ENCODE peak calls at places on chromosomes 1 and 21, in five cellular contexts. Q, H, E, S and F are unnamed samples.

GRCh38 chr1:67393240-67393639 is 37.0 kb downstream of the SERBP1 start:
- ATAC-seq in H (no peak), Q (peak), S (peak), E (no peak), F (no peak)

GRCh38 chr1:28156821-28157220 is 19.7 kb downstream of the PTAFR start:
- ATAC-seq in E (no peak), Q (no peak), H (no peak), S (peak), F (no peak)

GRCh38 chr1:89518116-89518780 is 6.4 kb upstream of the LRRC8B start:
- ATAC-seq in H (no peak), Q (no peak), S (peak), E (no peak), F (no peak)

GRCh38 chr1:203275656-203276272 is 29.6 kb upstream of the BTG2 start:
- ATAC-seq in H (no peak), E (no peak), S (no peak), Q (no peak), F (no peak)

GRCh38 chr1:23908453-23909341 is 4.5 kb downstream of the CNR2 start:
- ATAC-seq in H (peak), S (peak), Q (peak), E (peak), F (peak)

GRCh38 chr1:185156321-185156853 is 366 bp downstream of the TRMT1L start:
- ATAC-seq in H (peak), Q (peak), E (peak), S (peak), F (peak)

GRCh38 chr1:109484519-109484975 is 842 bp downstream of the ATXN7L2 start:
- ATAC-seq in E (no peak), S (no peak), H (no peak), Q (no peak), F (no peak)

GRCh38 chr1:160522136-160522535 is 919 bp downstream of the SLAMF6 start:
- ATAC-seq in S (no peak), H (peak), E (no peak), Q (no peak), F (peak)

GRCh38 chr1:71448444-71448843 is 367.6 kb upstream of the ZRANB2 start:
- ATAC-seq in E (no peak), Q (no peak), H (no peak), S (no peak), F (no peak)

GRCh38 chr21:16751705-16752104 is 761.1 kb upstream of the CXADR start:
- ATAC-seq in E (no peak), S (no peak), H (no peak), Q (no peak), F (no peak)

GRCh38 chr1:163866539-163866938 is 544.8 kb downstream of the NUF2 start:
- ATAC-seq in S (peak), Q (no peak), E (no peak), H (no peak), F (no peak)

GRCh38 chr1:4430406-4431404 is 223.7 kb upstream of the AJAP1 start:
- ATAC-seq in H (no peak), Q (no peak), E (no peak), S (peak), F (no peak)

GRCh38 chr1:211548321-211549091 is 30.5 kb downstream of the SLC30A1 start:
- ATAC-seq in Q (peak), S (peak), H (no peak), E (peak), F (no peak)

GRCh38 chr1:92934395-92935378 is 26.6 kb downstream of the DIPK1A start:
- ATAC-seq in E (no peak), Q (peak), S (peak), H (no peak), F (no peak)

GRCh38 chr1:206568779-206569352 is 43.4 kb downstream of the EIF2D start:
- ATAC-seq in S (no peak), Q (no peak), E (peak), H (peak), F (no peak)

GRCh38 chr1:192603218-192603787 is 27.7 kb downstream of the RGS1 start:
- ATAC-seq in E (no peak), S (no peak), Q (no peak), H (no peak), F (no peak)

GRCh38 chr1:35646043-35646442 is 4.7 kb upstream of the PSMB2 start:
- ATAC-seq in E (no peak), S (no peak), Q (no peak), H (no peak), F (no peak)

GRCh38 chr1:214107322-214108096 is 119.7 kb downstream of the PROX1 start:
- ATAC-seq in H (no peak), Q (peak), E (no peak), S (peak), F (no peak)

GRCh38 chr1:106883208-106883607 is 173.3 kb upstream of the PRMT6 start:
- ATAC-seq in S (no peak), E (no peak), H (no peak), Q (no peak), F (no peak)

GRCh38 chr1:27137022-27137542 is 17.8 kb downstream of the SLC9A1 start:
- ATAC-seq in S (peak), E (peak), Q (peak), H (peak), F (peak)

GRCh38 chr1:26035959-26036755 is 9.8 kb downstream of the SLC30A2 start:
- ATAC-seq in E (peak), Q (peak), H (peak), S (peak), F (peak)

GRCh38 chr1:65166572-65167305 is 18.7 kb downstream of the AK4 start:
- ATAC-seq in E (no peak), H (no peak), S (peak), Q (no peak), F (no peak)

GRCh38 chr1:230556453-230556852 is 85.8 kb upstream of the COG2 start:
- ATAC-seq in E (no peak), Q (no peak), H (no peak), S (no peak), F (no peak)

GRCh38 chr21:37835512-37835911 is 80.7 kb downstream of the KCNJ6 start:
- ATAC-seq in E (no peak), Q (no peak), H (no peak), S (no peak), F (no peak)